ENCODE peak calls at places on chromosome 1, in seven cellular contexts. One of them, this sample, is unnamed.

GRCh38 chr1:53608071-53608470 is 130.9 kb downstream of the GLIS1 start:
- DNase-seq in Karpas-422: no peak
- DNase-seq in endothelial cell: no peak
- DNase-seq in HCEC 1CT: no peak
- DNase-seq in epithelial cell of esophagus: no peak
- DNase-seq in NCI-H187: no peak
- DNase-seq in GM12865: no peak
- DNase-seq in this sample: no peak

GRCh38 chr1:84776639-84777038 is 86.4 kb upstream of the SSX2IP start:
- DNase-seq in HCEC 1CT: no peak
- DNase-seq in GM12865: no peak
- DNase-seq in NCI-H187: no peak
- DNase-seq in endothelial cell: no peak
- DNase-seq in Karpas-422: no peak
- DNase-seq in epithelial cell of esophagus: peak; percentile 60
- DNase-seq in this sample: no peak

GRCh38 chr1:224922404-224923164 is 6.9 kb upstream of the DNAH14 start:
- DNase-seq in HCEC 1CT: peak; percentile 14
- DNase-seq in NCI-H187: no peak
- DNase-seq in GM12865: peak; percentile 36
- DNase-seq in Karpas-422: peak; percentile 57
- DNase-seq in endothelial cell: peak; percentile 7
- DNase-seq in epithelial cell of esophagus: peak; percentile 58
- DNase-seq in this sample: peak; percentile 55

GRCh38 chr1:151714820-151715725 is 1.5 kb downstream of the CELF3 start:
- DNase-seq in HCEC 1CT: no peak
- DNase-seq in epithelial cell of esophagus: no peak
- DNase-seq in GM12865: no peak
- DNase-seq in Karpas-422: no peak
- DNase-seq in NCI-H187: no peak
- DNase-seq in endothelial cell: no peak
- DNase-seq in this sample: no peak

GRCh38 chr1:31760422-31760900 is 3.7 kb downstream of the ADGRB2 start:
- DNase-seq in GM12865: no peak
- DNase-seq in Karpas-422: no peak
- DNase-seq in endothelial cell: no peak
- DNase-seq in NCI-H187: no peak
- DNase-seq in epithelial cell of esophagus: no peak
- DNase-seq in HCEC 1CT: no peak
- DNase-seq in this sample: no peak

GRCh38 chr1:228837817-228838716 is 102.8 kb downstream of the RHOU start:
- DNase-seq in endothelial cell: no peak
- DNase-seq in HCEC 1CT: peak; percentile 80
- DNase-seq in Karpas-422: no peak
- DNase-seq in NCI-H187: no peak
- DNase-seq in GM12865: no peak
- DNase-seq in epithelial cell of esophagus: peak; percentile 63
- DNase-seq in this sample: no peak

GRCh38 chr1:109630081-109630880 is 10.6 kb downstream of the AMPD2 start:
- DNase-seq in NCI-H187: no peak
- DNase-seq in GM12865: no peak
- DNase-seq in endothelial cell: peak; percentile 40
- DNase-seq in HCEC 1CT: no peak
- DNase-seq in Karpas-422: peak; percentile 67
- DNase-seq in epithelial cell of esophagus: no peak
- DNase-seq in this sample: no peak

GRCh38 chr1:108504447-108504846 is 54.3 kb downstream of the NBPF6 start:
- DNase-seq in NCI-H187: no peak
- DNase-seq in HCEC 1CT: no peak
- DNase-seq in GM12865: peak; percentile 13
- DNase-seq in Karpas-422: no peak
- DNase-seq in epithelial cell of esophagus: no peak
- DNase-seq in endothelial cell: no peak
- DNase-seq in this sample: no peak

GRCh38 chr1:38213720-38214367 is 167.3 kb upstream of the POU3F1 start:
- DNase-seq in endothelial cell: no peak
- DNase-seq in epithelial cell of esophagus: no peak
- DNase-seq in Karpas-422: no peak
- DNase-seq in GM12865: peak; percentile 12
- DNase-seq in NCI-H187: no peak
- DNase-seq in HCEC 1CT: no peak
- DNase-seq in this sample: no peak

GRCh38 chr1:213138892-213139291 is 87.9 kb downstream of the RPS6KC1 start:
- DNase-seq in endothelial cell: no peak
- DNase-seq in GM12865: no peak
- DNase-seq in HCEC 1CT: no peak
- DNase-seq in epithelial cell of esophagus: no peak
- DNase-seq in NCI-H187: no peak
- DNase-seq in Karpas-422: no peak
- DNase-seq in this sample: no peak